ENCODE peak calls at places on chromosomes 12 and 14, in four cellular contexts. O is nephron progenitor cell, U is memory B cell, G is adipocyte. I is an unnamed sample.

GRCh38 chr14:94773017-94773681 is 3.2 kb upstream of the GSC start:
- DNase-seq in G (no peak), U (no peak), O (peak), I (no peak)

GRCh38 chr14:20501346-20501745 is 4.0 kb upstream of the RNASE10 start:
- DNase-seq in O (no peak), U (no peak), G (peak), I (no peak)

GRCh38 chr14:37063467-37064240 is 108.8 kb downstream of the SLC25A21 start:
- DNase-seq in U (no peak), G (no peak), O (peak), I (no peak)

GRCh38 chr12:82124711-82125110 is 233.5 kb downstream of the CCDC59 start:
- DNase-seq in G (peak), U (no peak), O (no peak), I (no peak)

GRCh38 chr14:61474021-61474420 is 152.6 kb downstream of the PRKCH start:
- DNase-seq in O (no peak), U (no peak), G (no peak), I (no peak)

GRCh38 chr14:105249175-105250007 is 1.1 kb downstream of the BTBD6 start:
- DNase-seq in U (no peak), G (no peak), O (no peak), I (no peak)

GRCh38 chr12:95763809-95764253 is 26.7 kb downstream of the NTN4 start:
- DNase-seq in G (peak), O (no peak), U (no peak), I (no peak)

GRCh38 chr14:61472801-61473376 is 151.5 kb downstream of the PRKCH start:
- DNase-seq in G (no peak), O (no peak), U (no peak), I (no peak)

GRCh38 chr14:95290769-95291440 is 28.8 kb downstream of the CLMN start:
- DNase-seq in O (no peak), G (no peak), U (no peak), I (peak)

GRCh38 chr12:79911889-79912656 is 22.8 kb downstream of the PPP1R12A start:
- DNase-seq in U (no peak), O (no peak), G (no peak), I (no peak)

GRCh38 chr12:124049451-124050094 is 76.6 kb downstream of the ZNF664 start:
- DNase-seq in O (no peak), U (no peak), G (no peak), I (no peak)

GRCh38 chr14:87995500-87996275 is 2.7 kb upstream of the GALC start:
- DNase-seq in O (no peak), U (no peak), G (no peak), I (no peak)

GRCh38 chr12:31629756-31630732 is 29.4 kb upstream of the ETFBKMT start:
- DNase-seq in O (peak), U (no peak), G (peak), I (no peak)

GRCh38 chr12:98456583-98457573 is 58.5 kb upstream of the TMPO start:
- DNase-seq in U (no peak), O (peak), G (peak), I (peak)

GRCh38 chr12:132393245-132393795 is 63.9 kb upstream of the GALNT9 start:
- DNase-seq in G (no peak), O (no peak), U (no peak), I (no peak)

GRCh38 chr14:104885031-104885972 is 20.2 kb downstream of the CEP170B start:
- DNase-seq in O (no peak), U (no peak), G (no peak), I (no peak)

GRCh38 chr12:108792361-108793292 is 61.3 kb upstream of the CORO1C start:
- DNase-seq in O (no peak), U (no peak), G (no peak), I (no peak)

GRCh38 chr12:45655186-45655585 is 74.3 kb upstream of the ARID2 start:
- DNase-seq in U (no peak), O (peak), G (no peak), I (no peak)

GRCh38 chr14:89955022-89955414 is 488 bp upstream of the EFCAB11 start:
- DNase-seq in G (no peak), U (no peak), O (no peak), I (no peak)

GRCh38 chr14:104395941-104396681 is 183.5 kb upstream of the C14orf180 start:
- DNase-seq in O (no peak), G (no peak), U (no peak), I (no peak)

GRCh38 chr14:94173885-94174621 is at the start of gene PPP4R4:
- DNase-seq in G (peak), U (peak), O (peak), I (peak)

GRCh38 chr14:94176808-94177207 is 2.7 kb downstream of the PPP4R4 start:
- DNase-seq in O (no peak), G (no peak), U (no peak), I (no peak)

GRCh38 chr12:99732121-99732520 is 84.6 kb downstream of the GARIN6 start:
- DNase-seq in G (peak), O (no peak), U (no peak), I (no peak)

GRCh38 chr12:111942557-111942956 is 70.4 kb downstream of the TMEM116 start:
- DNase-seq in U (no peak), O (no peak), G (peak), I (no peak)

GRCh38 chr12:7113389-7113871 is 4.4 kb upstream of the C1RL start:
- DNase-seq in U (peak), O (peak), G (peak), I (no peak)

GRCh38 chr14:102731871-102732800 is 45.1 kb upstream of the TRAF3 start:
- DNase-seq in U (no peak), O (no peak), G (no peak), I (no peak)